ENCODE peak calls at places on chromosome 2, in eight cellular contexts. R is left ventricle myocardium inferior; D is heart left ventricle; Q is kidney; P is effector memory CD4-positive, alpha-beta T cell; N is heart right ventricle; M is body of pancreas; I is esophagus squamous epithelium. O is an unnamed sample. For H3K36me3, the result is how much of the 10 kb centered on the place peaks cover.

GRCh38 chr2:31058096-31058843 is 80.0 kb downstream of the GALNT14 start:
- DNase-seq in I (no peak), Q (peak), R (no peak), M (no peak), N (no peak), D (no peak), P (no peak), O (no peak)

GRCh38 chr2:168127361-168127760 is 120.0 kb downstream of the STK39 start:
- DNase-seq in R (no peak), M (no peak), N (no peak), P (no peak), Q (no peak), D (no peak), I (no peak), O (no peak)

GRCh38 chr2:234422242-234422641 is 74.6 kb downstream of the ARL4C start:
- DNase-seq in P (peak), R (no peak), Q (no peak), D (no peak), M (no peak), I (no peak), N (no peak), O (no peak)

GRCh38 chr2:88627856-88628568 is 748 bp upstream of the EIF2AK3 start:
- DNase-seq in R (peak), Q (peak), D (peak), M (peak), N (peak), I (peak), P (peak), O (peak)

GRCh38 chr2:32591669-32592463 is 36.0 kb upstream of the TTC27 start:
- DNase-seq in M (no peak), N (no peak), Q (no peak), P (no peak), I (no peak), D (no peak), R (no peak), O (no peak)

GRCh38 chr2:149034406-149034805 is 4.1 kb upstream of the LYPD6B start:
- DNase-seq in M (no peak), R (no peak), I (no peak), D (no peak), N (no peak), Q (no peak), P (no peak), O (no peak)

GRCh38 chr2:151526572-151527090 is 116.9 kb downstream of the RIF1 start:
- DNase-seq in N (no peak), D (no peak), P (no peak), Q (no peak), M (no peak), I (no peak), R (no peak), O (no peak)

GRCh38 chr2:30778611-30779010 is 28.6 kb downstream of the CAPN13 start:
- DNase-seq in R (no peak), Q (peak), N (no peak), P (no peak), I (no peak), M (no peak), D (no peak), O (no peak)

GRCh38 chr2:161576421-161576820 is 47.8 kb upstream of the SLC4A10 start:
- DNase-seq in M (no peak), R (no peak), Q (no peak), D (no peak), N (no peak), P (no peak), I (no peak), O (no peak)

GRCh38 chr2:19697131-19697530 is 204.7 kb downstream of the TTC32 start:
- DNase-seq in M (no peak), I (no peak), D (no peak), P (no peak), N (no peak), R (no peak), Q (no peak), O (no peak)

GRCh38 chr2:45652090-45653050 is 895 bp downstream of the PRKCE start:
- DNase-seq in M (peak), D (peak), N (peak), I (no peak), P (no peak), Q (peak), R (peak), O (peak)

GRCh38 chr2:158460632-158461297 is 4.0 kb downstream of the PKP4 start:
- DNase-seq in N (no peak), I (no peak), M (no peak), R (no peak), D (no peak), P (no peak), Q (no peak), O (no peak)

GRCh38 chr2:208725280-208725679 is 318.7 kb downstream of the PTH2R start:
- DNase-seq in Q (no peak), M (no peak), I (no peak), N (no peak), P (no peak), D (no peak), R (no peak), O (no peak)

GRCh38 chr2:167787021-167787420 is 460.4 kb downstream of the STK39 start:
- DNase-seq in Q (no peak), D (no peak), P (no peak), N (no peak), I (no peak), R (no peak), M (no peak), O (no peak)

GRCh38 chr2:240344904-240345303 is 90.6 kb upstream of the GPC1 start:
- DNase-seq in N (no peak), I (no peak), P (no peak), Q (no peak), R (no peak), D (no peak), M (no peak), O (no peak)

GRCh38 chr2:207807516-207807915 is 37.8 kb upstream of the FZD5 start:
- DNase-seq in M (no peak), P (no peak), D (no peak), Q (no peak), N (no peak), I (no peak), R (no peak), O (no peak)

GRCh38 chr2:12202301-12202700 is 455.9 kb downstream of the LPIN1 start:
- DNase-seq in I (no peak), M (no peak), D (no peak), P (no peak), N (no peak), R (no peak), Q (no peak), O (no peak)

GRCh38 chr2:219571311-219572236 is at the start of gene OBSL1:
- DNase-seq in D (peak), Q (peak), R (peak), P (no peak), N (peak), M (peak), I (no peak), O (peak)

GRCh38 chr2:200300650-200301314 is 5.7 kb upstream of the SPATS2L start:
- DNase-seq in R (peak), I (no peak), M (no peak), D (peak), Q (no peak), N (no peak), P (no peak), O (no peak)

GRCh38 chr2:219737270-219737691 is 109.9 kb downstream of the SLC4A3 start:
- DNase-seq in D (peak), M (no peak), P (no peak), R (peak), N (peak), Q (no peak), I (no peak), O (no peak)

GRCh38 chr2:27501042-27501441 is 4.4 kb downstream of the GCKR start:
- DNase-seq in D (no peak), Q (no peak), I (no peak), P (no peak), N (no peak), R (no peak), M (peak), O (no peak)

GRCh38 chr2:166614027-166614426 is 120.0 kb upstream of the SCN7A start:
- DNase-seq in R (no peak), I (no peak), P (no peak), Q (no peak), D (no peak), N (no peak), M (no peak), O (no peak)

GRCh38 chr2:173109253-173110188 is 33.9 kb downstream of the MAP3K20 start:
- DNase-seq in R (no peak), I (no peak), D (no peak), Q (no peak), M (no peak), P (no peak), N (no peak), O (no peak)

GRCh38 chr2:56009758-56010534 is 86.4 kb upstream of the EFEMP1 start:
- DNase-seq in P (no peak), M (no peak), I (no peak), D (no peak), R (no peak), Q (no peak), N (no peak), O (no peak)

GRCh38 chr2:25521665-25522387 is 151.6 kb downstream of the DTNB start:
- DNase-seq in M (peak), R (no peak), I (no peak), N (no peak), D (no peak), P (no peak), Q (no peak), O (no peak)

GRCh38 chr2:238727585-238728321 is 120.1 kb upstream of the TWIST2 start:
- DNase-seq in P (no peak), I (no peak), R (peak), Q (no peak), D (peak), N (peak), M (no peak), O (peak)

GRCh38 chr2:223854741-223855140 is 17.4 kb upstream of the AP1S3 start:
- DNase-seq in R (no peak), N (no peak), Q (no peak), I (no peak), M (no peak), D (no peak), P (no peak), O (no peak)

GRCh38 chr2:84902526-84902925 is 2.9 kb upstream of the TMSB10 start:
- DNase-seq in M (no peak), Q (no peak), R (no peak), I (no peak), N (no peak), D (no peak), P (no peak), O (no peak)

GRCh38 chr2:165601866-165602636 is 132.6 kb downstream of the CSRNP3 start:
- DNase-seq in I (no peak), N (no peak), Q (no peak), R (no peak), D (no peak), P (no peak), M (no peak), O (no peak)

GRCh38 chr2:239303711-239304532 is 96.9 kb downstream of the HDAC4 start:
- DNase-seq in N (no peak), R (no peak), D (no peak), P (no peak), I (no peak), M (peak), Q (peak), O (peak)

GRCh38 chr2:187525164-187525900 is 28.9 kb downstream of the TFPI start:
- DNase-seq in N (no peak), I (no peak), P (no peak), Q (no peak), D (no peak), R (no peak), M (no peak), O (no peak)

GRCh38 chr2:188776634-188777033 is 197.5 kb upstream of the COL3A1 start:
- DNase-seq in M (no peak), D (no peak), R (no peak), N (no peak), I (no peak), P (no peak), Q (no peak), O (no peak)

GRCh38 chr2:95313296-95314265 is 16.4 kb downstream of the KCNIP3 start:
- DNase-seq in I (no peak), M (no peak), P (no peak), N (peak), D (no peak), Q (peak), R (no peak), O (no peak)

GRCh38 chr2:230900336-230900995 is 24.6 kb downstream of the GPR55 start:
- DNase-seq in I (no peak), M (peak), R (no peak), P (no peak), Q (no peak), D (no peak), N (no peak), O (no peak)

GRCh38 chr2:119011162-119011909 is 69.3 kb downstream of the MARCO start:
- DNase-seq in P (no peak), R (peak), Q (peak), M (peak), I (no peak), N (peak), D (peak), O (peak)

GRCh38 chr2:79159653-79160052 is at the start of gene REG3A:
- DNase-seq in Q (no peak), R (no peak), N (no peak), P (no peak), M (no peak), I (no peak), D (no peak), O (no peak)

GRCh38 chr2:169900686-169901085 is 73.4 kb downstream of the UBR3 start:
- DNase-seq in M (no peak), N (no peak), Q (no peak), I (no peak), D (no peak), R (no peak), P (no peak), O (no peak)

GRCh38 chr2:230134496-230135073 is 65.9 kb upstream of the SLC16A14 start:
- DNase-seq in P (no peak), I (no peak), N (no peak), D (no peak), M (no peak), Q (no peak), R (no peak), O (no peak)

GRCh38 chr2:219406861-219407230 is 11.3 kb upstream of the DES start:
- DNase-seq in M (no peak), R (peak), I (no peak), D (peak), Q (no peak), N (peak), P (no peak), O (peak)

GRCh38 chr2:240597054-240597418 is 10.5 kb downstream of the CAPN10 start:
- DNase-seq in N (no peak), P (no peak), I (no peak), D (no peak), M (no peak), Q (peak), R (peak), O (peak)

GRCh38 chr2:54629914-54630609 is 93.4 kb upstream of the EML6 start:
- DNase-seq in P (no peak), Q (peak), I (no peak), D (peak), M (peak), N (no peak), R (peak), O (peak)
- H3K36me3 ChIP-seq in P (half or more), Q (half or more), I (half or more), D (half or more), M (under half), N (half or more), R (half or more), O (half or more)

GRCh38 chr2:134949966-134950708 is 31.5 kb downstream of the CCNT2 start:
- DNase-seq in Q (no peak), D (no peak), I (no peak), M (no peak), N (no peak), P (no peak), R (no peak), O (no peak)
- H3K36me3 ChIP-seq in Q (under half), D (half or more), I (half or more), M (under half), N (half or more), P (half or more), R (half or more), O (half or more)

GRCh38 chr2:117917223-117917917 is 96.5 kb downstream of the CCDC93 start:
- DNase-seq in R (no peak), P (no peak), I (no peak), D (no peak), Q (no peak), M (no peak), N (no peak), O (no peak)

GRCh38 chr2:117921520-117921919 is 92.3 kb downstream of the CCDC93 start:
- DNase-seq in I (no peak), M (no peak), N (no peak), R (peak), Q (no peak), P (no peak), D (no peak), O (no peak)

GRCh38 chr2:117918608-117919007 is 95.3 kb downstream of the CCDC93 start:
- DNase-seq in P (no peak), D (no peak), M (no peak), Q (no peak), I (no peak), N (no peak), R (no peak), O (no peak)
- H3K36me3 ChIP-seq in P (half or more), D (half or more), M (under half), Q (under half), I (half or more), N (half or more), R (half or more), O (half or more)

GRCh38 chr2:64108842-64109241 is 35.4 kb downstream of the PELI1 start:
- DNase-seq in P (no peak), I (no peak), Q (no peak), D (no peak), M (no peak), N (no peak), R (no peak), O (no peak)
- H3K36me3 ChIP-seq in P (under half), I (under half), Q (under half), D (under half), M (under half), N (under half), R (under half), O (under half)

GRCh38 chr2:211132046-211132445 is 575.6 kb downstream of the CPS1 start:
- DNase-seq in M (no peak), R (no peak), N (no peak), P (no peak), Q (no peak), I (no peak), D (no peak), O (no peak)

GRCh38 chr2:211127501-211127900 is 571.1 kb downstream of the CPS1 start:
- DNase-seq in N (no peak), D (no peak), M (no peak), I (no peak), P (no peak), Q (no peak), R (no peak), O (no peak)

GRCh38 chr2:211128287-211128686 is 571.9 kb downstream of the CPS1 start:
- DNase-seq in R (no peak), P (no peak), I (no peak), D (no peak), Q (no peak), M (no peak), N (no peak), O (no peak)

GRCh38 chr2:211132586-211132985 is 576.2 kb downstream of the CPS1 start:
- DNase-seq in R (no peak), M (no peak), D (no peak), N (no peak), P (no peak), Q (no peak), I (no peak), O (no peak)

DNA sequence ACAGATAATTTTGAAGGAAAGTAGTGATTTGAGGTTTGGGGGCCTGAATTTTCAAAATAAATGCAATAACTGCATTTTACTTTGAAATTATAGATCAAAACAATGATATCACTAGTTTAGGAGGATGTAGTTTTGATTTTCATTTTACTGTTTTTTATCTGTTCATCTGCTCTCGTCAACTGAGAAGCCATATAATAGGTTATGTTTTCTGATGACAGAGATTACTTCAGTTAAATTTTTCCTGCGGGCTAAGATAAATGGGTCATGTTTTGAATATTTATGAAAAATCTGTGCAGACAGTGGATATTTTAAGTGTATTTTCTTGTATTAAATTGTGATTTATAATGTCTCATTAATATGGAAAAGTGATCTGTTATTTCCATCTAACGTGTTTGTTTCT is 573.4 kb downstream of the CPS1 start:
- DNase-seq in D (no peak), P (no peak), N (no peak), R (no peak), I (no peak), M (no peak), Q (no peak), O (no peak)
- H3K36me3 ChIP-seq in D (under half), P (under half), N (under half), R (under half), I (under half), M (under half), Q (under half), O (under half)

GRCh38 chr2:218245214-218245613 is 15.6 kb upstream of the GPBAR1 start:
- DNase-seq in P (no peak), R (no peak), M (no peak), I (no peak), D (no peak), Q (no peak), N (no peak), O (no peak)
- H3K36me3 ChIP-seq in P (half or more), R (half or more), M (under half), I (half or more), D (half or more), Q (under half), N (half or more), O (half or more)

GRCh38 chr2:216507220-216508143 is 8.8 kb downstream of the RPL37A start:
- DNase-seq in M (no peak), R (no peak), P (no peak), N (no peak), D (no peak), I (no peak), Q (no peak), O (no peak)

GRCh38 chr2:216503697-216504375 is 5.2 kb downstream of the RPL37A start:
- DNase-seq in R (no peak), P (no peak), N (no peak), D (no peak), I (no peak), M (no peak), Q (no peak), O (no peak)

GRCh38 chr2:216504376-216504762 is 5.7 kb downstream of the RPL37A start:
- DNase-seq in M (no peak), P (no peak), Q (no peak), I (no peak), D (no peak), N (no peak), R (no peak), O (no peak)

GRCh38 chr2:216502776-216503629 is 4.4 kb downstream of the RPL37A start:
- DNase-seq in Q (no peak), M (no peak), R (no peak), P (no peak), D (no peak), I (no peak), N (no peak), O (no peak)

DNA sequence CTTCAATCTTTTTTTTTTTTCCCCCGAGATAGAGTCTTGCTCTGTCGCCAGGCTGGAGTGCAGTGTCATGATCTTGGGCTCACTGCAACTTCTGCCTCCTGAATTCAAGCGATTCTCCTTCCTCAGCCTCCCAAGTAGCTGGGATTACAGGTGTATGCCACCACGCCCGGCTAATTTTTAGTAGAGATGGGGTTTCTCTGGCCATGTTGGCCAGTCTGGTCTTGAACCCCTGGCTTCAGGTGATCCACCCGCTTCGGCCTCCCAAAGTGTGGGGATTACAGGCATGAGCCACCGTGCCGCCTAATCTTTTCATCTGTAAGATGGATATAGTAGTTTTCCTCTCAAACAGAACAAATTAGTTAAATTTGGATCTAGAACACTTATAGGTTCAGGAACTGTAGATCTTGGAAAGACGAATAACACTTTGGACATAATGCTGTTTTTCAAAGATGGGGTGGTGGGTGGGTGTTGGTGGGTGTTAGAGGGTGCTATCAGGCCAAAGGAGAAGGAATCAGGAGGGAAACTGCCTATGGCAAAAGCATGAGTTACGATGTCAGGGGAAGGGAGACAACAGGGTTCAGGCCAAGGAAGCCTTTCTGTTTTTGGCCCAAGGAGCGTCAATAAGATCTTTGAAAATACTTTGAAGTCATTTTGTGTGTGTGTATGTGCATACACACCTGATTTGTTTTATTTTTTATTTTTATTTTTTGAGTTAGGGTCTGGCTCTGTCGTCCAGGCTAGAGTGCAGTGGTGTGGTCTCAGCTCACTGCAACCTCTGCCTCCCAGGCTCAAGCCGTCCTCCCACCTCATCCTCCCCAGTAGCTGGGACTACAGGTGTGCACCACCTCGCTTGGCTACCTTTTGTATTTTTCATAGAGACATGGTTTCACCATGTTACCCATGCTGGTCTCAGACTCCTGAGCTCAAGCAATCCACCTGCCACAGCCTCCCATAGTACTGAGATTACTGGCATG is 6.8 kb downstream of the RPL37A start:
- DNase-seq in I (no peak), Q (no peak), R (no peak), P (no peak), M (no peak), D (no peak), N (no peak), O (no peak)
- H3K36me3 ChIP-seq in I (half or more), Q (under half), R (half or more), P (under half), M (under half), D (half or more), N (half or more), O (half or more)

GRCh38 chr2:74221604-74222299 is 23.3 kb downstream of the MTHFD2 start:
- DNase-seq in Q (no peak), N (no peak), D (no peak), I (no peak), M (no peak), P (no peak), R (no peak), O (no peak)
- H3K36me3 ChIP-seq in Q (under half), N (under half), D (under half), I (under half), M (under half), P (under half), R (under half), O (under half)

O was measured in psoas muscle.